ENCODE peak calls at places on chromosomes 7 and 10, in eight cellular contexts. E is neural progenitor cell, Z is mammary epithelial cell, V is substantia nigra, W is Panc1, O is GM23248, X is A673, U is cardiac muscle cell. D is an unnamed sample.

GRCh38 chr10:21508987-21509334 is 16.5 kb downstream of the SKIDA1 start:
- DNase-seq in E (peak), Z (no peak), V (no peak), W (no peak), O (no peak), X (no peak), U (peak), D (no peak)

GRCh38 chr7:104328308-104328969 is at the start of gene LHFPL3:
- DNase-seq in E (peak), Z (no peak), V (peak), W (no peak), O (peak), X (no peak), U (peak), D (no peak)

GRCh38 chr10:51367120-51367519 is 292.8 kb downstream of the PRKG1 start:
- DNase-seq in E (no peak), Z (no peak), V (no peak), W (no peak), O (no peak), X (no peak), U (no peak), D (no peak)

GRCh38 chr10:7354330-7355047 is 56.3 kb downstream of the SFMBT2 start:
- DNase-seq in E (no peak), Z (peak), V (no peak), W (no peak), O (peak), X (peak), U (no peak), D (peak)

GRCh38 chr7:73437699-73438416 is 4.3 kb downstream of the FZD9 start:
- DNase-seq in E (no peak), Z (no peak), V (no peak), W (no peak), O (peak), X (no peak), U (no peak), D (no peak)

GRCh38 chr7:128123291-128124037 is 92.2 kb upstream of the LRRC4 start:
- DNase-seq in E (peak), Z (no peak), V (no peak), W (no peak), O (no peak), X (no peak), U (no peak), D (no peak)

GRCh38 chr10:97736403-97736901 is 476 bp upstream of the ZFYVE27 start:
- DNase-seq in E (no peak), Z (no peak), V (no peak), W (no peak), O (no peak), X (no peak), U (no peak), D (no peak)

GRCh38 chr7:129886184-129886817 is 66.5 kb downstream of the UBE2H start:
- DNase-seq in E (no peak), Z (no peak), V (no peak), W (no peak), O (no peak), X (no peak), U (no peak), D (no peak)

GRCh38 chr7:158606111-158606510 is 18.5 kb upstream of the PTPRN2 start:
- DNase-seq in E (no peak), Z (no peak), V (no peak), W (no peak), O (no peak), X (no peak), U (no peak), D (no peak)

GRCh38 chr7:148211641-148212040 is 378.9 kb upstream of the C7orf33 start:
- DNase-seq in E (no peak), Z (no peak), V (no peak), W (no peak), O (no peak), X (no peak), U (no peak), D (no peak)

GRCh38 chr7:44971991-44972441 is 6.8 kb downstream of the MYO1G start:
- DNase-seq in E (no peak), Z (no peak), V (no peak), W (no peak), O (no peak), X (no peak), U (no peak), D (no peak)

GRCh38 chr10:3785849-3786290 is 861 bp upstream of the KLF6 start:
- DNase-seq in E (peak), Z (peak), V (no peak), W (no peak), O (peak), X (peak), U (peak), D (no peak)

GRCh38 chr7:99953649-99954048 is 22.2 kb downstream of the AZGP1 start:
- DNase-seq in E (no peak), Z (peak), V (no peak), W (no peak), O (peak), X (no peak), U (no peak), D (peak)

GRCh38 chr10:116706281-116706680 is 36.1 kb downstream of the HSPA12A start:
- DNase-seq in E (no peak), Z (no peak), V (no peak), W (no peak), O (no peak), X (no peak), U (no peak), D (no peak)

DNA sequence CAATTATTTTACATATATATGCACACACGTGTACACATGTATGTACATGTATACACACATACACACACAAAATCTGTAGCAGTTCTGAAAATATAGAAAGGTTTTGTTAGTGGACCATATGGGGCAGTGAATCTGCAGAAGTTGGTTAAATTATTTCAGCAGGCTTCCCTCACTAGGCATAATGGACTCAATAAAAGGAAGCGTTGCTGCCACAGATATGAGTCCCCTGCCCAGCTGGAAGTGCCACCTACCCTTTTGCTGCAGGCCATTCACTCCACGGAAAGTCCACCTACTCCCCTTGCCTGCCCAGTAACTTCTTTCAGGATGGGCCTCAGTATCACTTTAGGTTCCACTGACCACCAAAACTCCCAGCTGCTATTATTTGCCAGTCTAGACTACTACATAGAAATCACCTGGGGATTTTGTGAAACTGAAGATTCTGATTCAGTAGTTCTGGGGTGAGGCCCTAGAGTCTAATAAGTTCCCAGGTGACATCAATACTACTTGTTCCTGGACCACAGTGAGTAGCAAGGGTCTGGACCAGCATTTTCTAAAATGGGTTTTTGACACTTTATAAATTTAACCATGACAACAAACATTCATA is 29.3 kb upstream of the CROT start:
- DNase-seq in E (no peak), Z (peak), V (no peak), W (no peak), O (no peak), X (no peak), U (no peak), D (no peak)
- H3K27ac ChIP-seq in E (no peak), Z (peak), V (no peak), W (no peak), O (no peak), X (no peak), U (no peak), D (peak)

DNA sequence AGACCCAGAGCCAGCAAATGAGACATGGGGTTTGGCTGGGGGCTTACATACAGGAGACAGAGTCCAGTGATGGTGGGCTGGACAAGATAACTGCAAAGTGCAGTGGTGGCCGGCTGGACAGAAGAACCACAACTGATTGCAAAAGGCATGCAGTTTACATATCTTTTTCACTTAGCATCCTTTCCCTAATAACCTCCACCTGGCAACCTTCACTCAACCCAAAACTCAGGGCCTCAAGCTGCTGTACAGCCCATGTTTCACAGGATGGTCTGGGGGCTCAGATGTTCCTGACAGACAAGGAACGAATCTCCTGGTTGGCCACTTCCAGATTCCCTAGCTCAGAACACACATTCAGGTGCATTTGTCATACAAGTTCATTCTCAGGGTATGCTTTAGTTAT is 7.8 kb upstream of the PDCD4 start:
- DNase-seq in E (no peak), Z (no peak), V (no peak), W (no peak), O (no peak), X (no peak), U (no peak), D (no peak)
- H3K27ac ChIP-seq in E (no peak), Z (no peak), V (no peak), W (no peak), O (no peak), X (no peak), U (no peak), D (peak)

GRCh38 chr10:58030208-58030607 is 237.5 kb downstream of the IPMK start:
- DNase-seq in E (no peak), Z (no peak), V (no peak), W (no peak), O (no peak), X (no peak), U (no peak), D (no peak)

GRCh38 chr10:58023341-58024073 is 244.2 kb downstream of the IPMK start:
- DNase-seq in E (no peak), Z (peak), V (no peak), W (peak), O (peak), X (no peak), U (no peak), D (no peak)

GRCh38 chr10:58027431-58027830 is 240.3 kb downstream of the IPMK start:
- DNase-seq in E (peak), Z (no peak), V (no peak), W (no peak), O (peak), X (no peak), U (no peak), D (no peak)

GRCh38 chr10:58026036-58026435 is 241.7 kb downstream of the IPMK start:
- DNase-seq in E (no peak), Z (no peak), V (no peak), W (no peak), O (no peak), X (no peak), U (no peak), D (no peak)

DNA sequence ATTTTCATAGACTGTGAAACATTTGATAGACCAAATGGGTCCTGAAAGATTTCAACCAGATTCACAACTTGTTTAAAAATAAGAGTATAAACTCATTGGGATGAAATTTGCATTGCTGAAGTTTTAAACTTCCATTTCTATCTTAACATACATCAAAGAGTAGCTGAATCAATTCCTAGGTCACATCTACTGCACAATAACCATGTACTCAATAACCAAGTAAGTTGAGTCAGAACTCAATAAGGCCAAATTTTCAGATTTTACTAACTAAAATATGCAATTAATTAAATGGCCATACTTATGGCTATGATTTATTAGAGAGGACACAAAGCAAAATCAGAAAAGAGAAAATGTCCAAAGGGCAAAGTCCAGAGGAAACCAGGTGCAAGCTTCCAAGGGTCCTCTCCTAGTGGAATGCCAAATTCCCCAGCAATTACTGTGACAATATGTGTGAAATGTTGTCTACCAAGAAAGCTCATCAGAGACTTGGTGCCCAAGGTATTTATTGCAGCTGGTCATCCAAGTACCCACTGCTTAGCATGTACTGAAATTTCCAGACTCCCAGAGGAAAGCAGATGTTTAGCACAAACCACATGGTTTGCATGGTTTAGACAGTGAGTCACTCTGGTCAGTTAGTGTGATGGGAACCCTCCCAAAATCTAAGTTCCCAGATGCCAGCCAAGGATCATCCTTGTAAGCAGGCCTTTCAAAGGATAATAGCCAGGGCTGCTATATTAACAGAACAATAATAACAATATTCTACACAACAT is 238.9 kb downstream of the IPMK start:
- DNase-seq in E (no peak), Z (peak), V (no peak), W (no peak), O (peak), X (no peak), U (no peak), D (no peak)
- H3K27ac ChIP-seq in E (no peak), Z (no peak), V (no peak), W (no peak), O (peak), X (no peak), U (no peak), D (no peak)

DNA sequence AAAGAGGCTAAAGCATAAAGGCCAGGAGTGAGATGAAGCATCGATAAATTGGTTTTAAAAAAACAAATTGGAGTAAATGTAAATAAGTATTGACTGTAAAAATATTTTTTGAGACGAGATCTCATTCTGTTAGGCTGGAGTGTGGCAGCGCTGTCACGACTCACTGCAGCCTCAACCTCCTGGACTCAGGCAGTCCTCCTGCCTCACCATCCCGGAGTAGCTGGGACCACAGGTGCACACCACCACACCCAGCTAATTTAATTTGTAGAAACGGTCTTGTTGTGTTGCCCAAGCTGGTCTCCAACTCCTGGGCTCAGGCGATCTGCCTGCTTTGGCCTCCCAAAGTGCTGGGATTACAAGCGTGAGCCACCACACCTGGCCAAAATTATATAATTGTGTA is 17.8 kb downstream of the HNRNPA2B1 start:
- DNase-seq in E (no peak), Z (no peak), V (no peak), W (no peak), O (no peak), X (no peak), U (no peak), D (no peak)
- H3K27ac ChIP-seq in E (no peak), Z (no peak), V (no peak), W (peak), O (no peak), X (no peak), U (peak), D (no peak)